ENCODE peak calls at places on chromosomes 6 and 20, in five cellular contexts. One of them, this sample, is unnamed.

GRCh38 chr20:64109390-64109747 is 2.0 kb upstream of the NPBWR2 start:
- DNase-seq in HepG2: no peak
- DNase-seq in adrenal gland: no peak
- DNase-seq in RPMI7951: no peak
- DNase-seq in CD4-positive, CD25-positive, alpha-beta regulatory T cell: no peak
- DNase-seq in this sample: no peak

GRCh38 chr20:32019156-32019510 is 8.9 kb downstream of the CCM2L start:
- DNase-seq in HepG2: no peak
- DNase-seq in adrenal gland: no peak
- DNase-seq in RPMI7951: no peak
- DNase-seq in CD4-positive, CD25-positive, alpha-beta regulatory T cell: no peak
- DNase-seq in this sample: no peak

GRCh38 chr20:5822569-5822968 is 72.4 kb downstream of the SHLD1 start:
- DNase-seq in HepG2: no peak
- DNase-seq in adrenal gland: no peak
- DNase-seq in RPMI7951: no peak
- DNase-seq in CD4-positive, CD25-positive, alpha-beta regulatory T cell: no peak
- DNase-seq in this sample: no peak

GRCh38 chr6:79302341-79302740 is 67.9 kb upstream of the HMGN3 start:
- DNase-seq in HepG2: no peak
- DNase-seq in adrenal gland: no peak
- DNase-seq in RPMI7951: no peak
- DNase-seq in CD4-positive, CD25-positive, alpha-beta regulatory T cell: no peak
- DNase-seq in this sample: no peak

GRCh38 chr6:6655805-6656251 is 67.3 kb downstream of the LY86 start:
- DNase-seq in HepG2: no peak
- DNase-seq in adrenal gland: no peak
- DNase-seq in RPMI7951: no peak
- DNase-seq in CD4-positive, CD25-positive, alpha-beta regulatory T cell: no peak
- DNase-seq in this sample: no peak

GRCh38 chr20:2729251-2729713 is 36.7 kb downstream of the EBF4 start:
- DNase-seq in HepG2: no peak
- DNase-seq in adrenal gland: no peak
- DNase-seq in RPMI7951: no peak
- DNase-seq in CD4-positive, CD25-positive, alpha-beta regulatory T cell: peak
- DNase-seq in this sample: peak

GRCh38 chr6:17173071-17173470 is 71.2 kb downstream of the STMND1 start:
- DNase-seq in HepG2: no peak
- DNase-seq in adrenal gland: no peak
- DNase-seq in RPMI7951: no peak
- DNase-seq in CD4-positive, CD25-positive, alpha-beta regulatory T cell: no peak
- DNase-seq in this sample: no peak

GRCh38 chr6:56713285-56713684 is 70.6 kb upstream of the DST start:
- DNase-seq in HepG2: peak
- DNase-seq in adrenal gland: peak
- DNase-seq in RPMI7951: peak
- DNase-seq in CD4-positive, CD25-positive, alpha-beta regulatory T cell: no peak
- DNase-seq in this sample: no peak

GRCh38 chr20:9592419-9592818 is 78.0 kb downstream of the LAMP5 start:
- DNase-seq in HepG2: no peak
- DNase-seq in adrenal gland: no peak
- DNase-seq in RPMI7951: no peak
- DNase-seq in CD4-positive, CD25-positive, alpha-beta regulatory T cell: no peak
- DNase-seq in this sample: no peak

GRCh38 chr6:105038259-105038658 is 81.4 kb downstream of the LIN28B start:
- DNase-seq in HepG2: no peak
- DNase-seq in adrenal gland: no peak
- DNase-seq in RPMI7951: no peak
- DNase-seq in CD4-positive, CD25-positive, alpha-beta regulatory T cell: no peak
- DNase-seq in this sample: no peak

GRCh38 chr6:43782764-43783513 is 12.9 kb downstream of the VEGFA start:
- DNase-seq in HepG2: no peak
- DNase-seq in adrenal gland: peak
- DNase-seq in RPMI7951: no peak
- DNase-seq in CD4-positive, CD25-positive, alpha-beta regulatory T cell: no peak
- DNase-seq in this sample: no peak

GRCh38 chr6:79984261-79984660 is 20.2 kb upstream of the TTK start:
- DNase-seq in HepG2: peak
- DNase-seq in adrenal gland: no peak
- DNase-seq in RPMI7951: peak
- DNase-seq in CD4-positive, CD25-positive, alpha-beta regulatory T cell: no peak
- DNase-seq in this sample: peak

GRCh38 chr6:84641076-84641475 is 123.3 kb downstream of the TBX18 start:
- DNase-seq in HepG2: no peak
- DNase-seq in adrenal gland: no peak
- DNase-seq in RPMI7951: peak
- DNase-seq in CD4-positive, CD25-positive, alpha-beta regulatory T cell: no peak
- DNase-seq in this sample: no peak

GRCh38 chr6:79602859-79603258 is 28.3 kb upstream of the SH3BGRL2 start:
- DNase-seq in HepG2: no peak
- DNase-seq in adrenal gland: no peak
- DNase-seq in RPMI7951: no peak
- DNase-seq in CD4-positive, CD25-positive, alpha-beta regulatory T cell: no peak
- DNase-seq in this sample: no peak

GRCh38 chr20:54368578-54368977 is 106.8 kb upstream of the DOK5 start:
- DNase-seq in HepG2: no peak
- DNase-seq in adrenal gland: no peak
- DNase-seq in RPMI7951: peak
- DNase-seq in CD4-positive, CD25-positive, alpha-beta regulatory T cell: no peak
- DNase-seq in this sample: no peak

GRCh38 chr6:44342052-44342451 is 398 bp upstream of the SPATS1 start:
- DNase-seq in HepG2: no peak
- DNase-seq in adrenal gland: no peak
- DNase-seq in RPMI7951: no peak
- DNase-seq in CD4-positive, CD25-positive, alpha-beta regulatory T cell: no peak
- DNase-seq in this sample: no peak

GRCh38 chr6:106154326-106154725 is 68.2 kb downstream of the PRDM1 start:
- DNase-seq in HepG2: no peak
- DNase-seq in adrenal gland: no peak
- DNase-seq in RPMI7951: no peak
- DNase-seq in CD4-positive, CD25-positive, alpha-beta regulatory T cell: no peak
- DNase-seq in this sample: no peak

GRCh38 chr6:81734081-81734480 is 18.4 kb downstream of the TENT5A start:
- DNase-seq in HepG2: peak
- DNase-seq in adrenal gland: no peak
- DNase-seq in RPMI7951: peak
- DNase-seq in CD4-positive, CD25-positive, alpha-beta regulatory T cell: no peak
- DNase-seq in this sample: no peak

GRCh38 chr20:6533828-6534388 is 233.6 kb upstream of the BMP2 start:
- DNase-seq in HepG2: no peak
- DNase-seq in adrenal gland: no peak
- DNase-seq in RPMI7951: peak
- DNase-seq in CD4-positive, CD25-positive, alpha-beta regulatory T cell: no peak
- DNase-seq in this sample: no peak

GRCh38 chr6:2576499-2576898 is 174.2 kb downstream of the MYLK4 start:
- DNase-seq in HepG2: peak
- DNase-seq in adrenal gland: no peak
- DNase-seq in RPMI7951: no peak
- DNase-seq in CD4-positive, CD25-positive, alpha-beta regulatory T cell: no peak
- DNase-seq in this sample: no peak

GRCh38 chr20:57598060-57598459 is 22.2 kb downstream of the ZBP1 start:
- DNase-seq in HepG2: no peak
- DNase-seq in adrenal gland: no peak
- DNase-seq in RPMI7951: no peak
- DNase-seq in CD4-positive, CD25-positive, alpha-beta regulatory T cell: no peak
- DNase-seq in this sample: no peak

GRCh38 chr6:106825156-106825555 is 149.4 kb downstream of the CD24 start:
- DNase-seq in HepG2: no peak
- DNase-seq in adrenal gland: no peak
- DNase-seq in RPMI7951: peak
- DNase-seq in CD4-positive, CD25-positive, alpha-beta regulatory T cell: no peak
- DNase-seq in this sample: no peak

GRCh38 chr6:133895573-133896343 is 6.8 kb downstream of the TCF21 start:
- DNase-seq in HepG2: no peak
- DNase-seq in adrenal gland: no peak
- DNase-seq in RPMI7951: no peak
- DNase-seq in CD4-positive, CD25-positive, alpha-beta regulatory T cell: no peak
- DNase-seq in this sample: no peak

GRCh38 chr6:33453361-33454008 is 891 bp upstream of the ZBTB9 start:
- DNase-seq in HepG2: no peak
- DNase-seq in adrenal gland: no peak
- DNase-seq in RPMI7951: no peak
- DNase-seq in CD4-positive, CD25-positive, alpha-beta regulatory T cell: peak
- DNase-seq in this sample: no peak

GRCh38 chr20:46558511-46558959 is 8.1 kb upstream of the OCSTAMP start:
- DNase-seq in HepG2: peak
- DNase-seq in adrenal gland: no peak
- DNase-seq in RPMI7951: peak
- DNase-seq in CD4-positive, CD25-positive, alpha-beta regulatory T cell: no peak
- DNase-seq in this sample: no peak

GRCh38 chr20:32609993-32610896 is 25.1 kb upstream of the NOL4L start:
- DNase-seq in HepG2: no peak
- DNase-seq in adrenal gland: no peak
- DNase-seq in RPMI7951: no peak
- DNase-seq in CD4-positive, CD25-positive, alpha-beta regulatory T cell: no peak
- DNase-seq in this sample: no peak

GRCh38 chr20:63114006-63114692 is 101.8 kb downstream of the YTHDF1 start:
- DNase-seq in HepG2: no peak
- DNase-seq in adrenal gland: no peak
- DNase-seq in RPMI7951: no peak
- DNase-seq in CD4-positive, CD25-positive, alpha-beta regulatory T cell: no peak
- DNase-seq in this sample: no peak

GRCh38 chr6:80214436-80215022 is 108.1 kb downstream of the BCKDHB start:
- DNase-seq in HepG2: peak
- DNase-seq in adrenal gland: peak
- DNase-seq in RPMI7951: peak
- DNase-seq in CD4-positive, CD25-positive, alpha-beta regulatory T cell: peak
- DNase-seq in this sample: peak

GRCh38 chr20:35839891-35840290 is 68.1 kb downstream of the PHF20 start:
- DNase-seq in HepG2: no peak
- DNase-seq in adrenal gland: no peak
- DNase-seq in RPMI7951: no peak
- DNase-seq in CD4-positive, CD25-positive, alpha-beta regulatory T cell: peak
- DNase-seq in this sample: peak

GRCh38 chr6:4809999-4810918 is 34.1 kb downstream of the CDYL start:
- DNase-seq in HepG2: peak
- DNase-seq in adrenal gland: no peak
- DNase-seq in RPMI7951: peak
- DNase-seq in CD4-positive, CD25-positive, alpha-beta regulatory T cell: no peak
- DNase-seq in this sample: no peak

GRCh38 chr6:26026833-26027490 is 60.3 kb upstream of the HFE start:
- DNase-seq in HepG2: peak
- DNase-seq in adrenal gland: peak
- DNase-seq in RPMI7951: peak
- DNase-seq in CD4-positive, CD25-positive, alpha-beta regulatory T cell: peak
- DNase-seq in this sample: peak

GRCh38 chr6:105609375-105609991 is 206.6 kb upstream of the PREP start:
- DNase-seq in HepG2: no peak
- DNase-seq in adrenal gland: no peak
- DNase-seq in RPMI7951: peak
- DNase-seq in CD4-positive, CD25-positive, alpha-beta regulatory T cell: no peak
- DNase-seq in this sample: no peak

GRCh38 chr6:147268254-147268653 is 64.0 kb downstream of the STXBP5 start:
- DNase-seq in HepG2: no peak
- DNase-seq in adrenal gland: no peak
- DNase-seq in RPMI7951: no peak
- DNase-seq in CD4-positive, CD25-positive, alpha-beta regulatory T cell: no peak
- DNase-seq in this sample: no peak

This sample was measured in Jurkat, Clone E6-1.